ENCODE peak calls at places on chromosomes 7 and 10, in six cellular contexts. Q is GOT3; O is lung microvascular endothelial cell; F is activated CD4-positive, alpha-beta T cell treated with anti-CD3 and anti-CD28 coated beads for 36 hours; H is cardiac fibroblast; K is NCI-H69. G is an unnamed sample.

GRCh38 chr7:108142675-108143259 is 12.6 kb upstream of the LAMB4 start:
- DNase-seq in K (no peak), F (no peak), O (no peak), H (no peak), Q (no peak), G (no peak)

GRCh38 chr10:102812213-102812876 is 24.9 kb downstream of the CYP17A1 start:
- DNase-seq in O (no peak), K (no peak), H (peak), Q (no peak), F (no peak), G (no peak)

GRCh38 chr7:5495581-5496375 is 72.1 kb upstream of the TNRC18 start:
- DNase-seq in F (no peak), O (no peak), K (no peak), H (no peak), Q (no peak), G (no peak)

GRCh38 chr10:97861924-97862323 is 12.3 kb downstream of the GOLGA7B start:
- DNase-seq in H (no peak), K (no peak), Q (no peak), O (no peak), F (no peak), G (no peak)

GRCh38 chr10:73744690-73744994 is 470 bp downstream of the SEC24C start:
- DNase-seq in F (peak), Q (no peak), K (peak), H (peak), O (no peak), G (no peak)

GRCh38 chr10:15436696-15437095 is 65.6 kb upstream of the FAM171A1 start:
- DNase-seq in O (no peak), K (no peak), F (no peak), Q (no peak), H (peak), G (no peak)

GRCh38 chr7:111758332-111758731 is 196.0 kb upstream of the IMMP2L start:
- DNase-seq in Q (no peak), K (peak), F (no peak), H (no peak), O (no peak), G (no peak)

GRCh38 chr10:24503627-24504320 is 219.9 kb downstream of the ARHGAP21 start:
- DNase-seq in Q (no peak), O (peak), K (peak), H (peak), F (peak), G (peak)

GRCh38 chr10:9097206-9097990 is 1042.9 kb downstream of the GATA3 start:
- DNase-seq in Q (no peak), O (no peak), F (no peak), H (no peak), K (no peak), G (no peak)

GRCh38 chr10:97759157-97759980 is 12.4 kb downstream of the SFRP5 start:
- DNase-seq in H (peak), F (peak), Q (no peak), K (peak), O (peak), G (peak)

GRCh38 chr7:137943132-137943551 is 58.7 kb downstream of the CREB3L2 start:
- DNase-seq in H (peak), Q (no peak), O (no peak), F (no peak), K (peak), G (peak)

GRCh38 chr10:44925224-44925623 is 14.1 kb downstream of the TMEM72 start:
- DNase-seq in F (peak), Q (no peak), H (peak), K (peak), O (peak), G (no peak)

GRCh38 chr10:118840776-118841468 is 86.2 kb upstream of the CACUL1 start:
- DNase-seq in Q (no peak), K (no peak), F (no peak), H (no peak), O (no peak), G (no peak)